ENCODE peak calls at places on chromosomes 13 and 19, in six cellular contexts. Y is activated CD8-positive, alpha-beta T cell treated with anti-CD3 and anti-CD28 coated beads, Interleukin-2, amount 10 ng/mL, durations not matched to agents 7 days and 5 days; T is ELR; M is cardiac fibroblast; V is tibial artery; K is MV-4-11. S is an unnamed sample.

GRCh38 chr13:97434417-97435296 is 688 bp downstream of the RAP2A start:
- DNase-seq in Y (peak; percentile 51), T (peak; percentile 44), M (peak; percentile 41), V (peak; percentile 81), K (no peak), S (peak; percentile 38)

GRCh38 chr19:23273594-23274412 is 23.6 kb upstream of the ZNF724 start:
- DNase-seq in Y (peak; percentile 96), T (peak; percentile 93), M (peak; percentile 88), V (peak; percentile 96), K (peak; percentile 92), S (peak; percentile 89)

GRCh38 chr19:54002495-54003315 is 11.3 kb downstream of the CACNG6 start:
- DNase-seq in Y (no peak), T (no peak), M (peak; percentile 48), V (no peak), K (no peak), S (no peak)

GRCh38 chr19:3660493-3661219 is 34.1 kb upstream of the CACTIN start:
- DNase-seq in Y (no peak), T (no peak), M (no peak), V (no peak), K (no peak), S (no peak)

GRCh38 chr19:54316746-54317107 is 3.8 kb upstream of the LILRA5 start:
- DNase-seq in Y (peak; percentile 39), T (peak; percentile 19), M (no peak), V (peak; percentile 41), K (peak; percentile 86), S (no peak)

GRCh38 chr13:101942038-101942437 is 459.8 kb downstream of the FGF14 start:
- DNase-seq in Y (no peak), T (peak; percentile 48), M (peak; percentile 61), V (no peak), K (no peak), S (peak; percentile 59)

GRCh38 chr13:52711277-52711676 is 28.3 kb downstream of the CNMD start:
- DNase-seq in Y (no peak), T (no peak), M (no peak), V (no peak), K (no peak), S (no peak)

GRCh38 chr13:110308377-110309158 is 1.5 kb downstream of the COL4A2 start:
- DNase-seq in Y (no peak), T (peak; percentile 78), M (peak; percentile 80), V (peak; percentile 78), K (no peak), S (peak; percentile 52)

GRCh38 chr13:102240110-102240509 is 161.7 kb downstream of the FGF14 start:
- DNase-seq in Y (no peak), T (no peak), M (no peak), V (no peak), K (no peak), S (no peak)

GRCh38 chr13:110138009-110138699 is 168.8 kb downstream of the COL4A1 start:
- DNase-seq in Y (peak; percentile 77), T (peak; percentile 88), M (peak; percentile 83), V (peak; percentile 88), K (peak; percentile 86), S (peak; percentile 84)

GRCh38 chr13:113874579-113875428 is 10.9 kb upstream of the GAS6 start:
- DNase-seq in Y (no peak), T (no peak), M (no peak), V (peak; percentile 62), K (no peak), S (no peak)

GRCh38 chr13:59666504-59666903 is 497.2 kb downstream of the DIAPH3 start:
- DNase-seq in Y (no peak), T (no peak), M (peak; percentile 42), V (no peak), K (peak; percentile 94), S (no peak)

GRCh38 chr13:73598021-73598712 is 536.0 kb downstream of the KLF12 start:
- DNase-seq in Y (no peak), T (peak; percentile 80), M (peak; percentile 85), V (no peak), K (no peak), S (peak; percentile 98)

GRCh38 chr19:1270168-1270853 is 1.2 kb downstream of the CIRBP start:
- DNase-seq in Y (no peak), T (no peak), M (no peak), V (no peak), K (peak; percentile 53), S (no peak)

GRCh38 chr19:46875234-46875633 is 14.4 kb downstream of the ARHGAP35 start:
- DNase-seq in Y (no peak), T (no peak), M (no peak), V (no peak), K (no peak), S (peak; percentile 59)

GRCh38 chr13:72290962-72291681 is 424.1 kb upstream of the DACH1 start:
- DNase-seq in Y (no peak), T (peak; percentile 94), M (peak; percentile 44), V (no peak), K (peak; percentile 63), S (peak; percentile 89)

GRCh38 chr19:43354305-43354627 is 780 bp downstream of the CD177 start:
- DNase-seq in Y (no peak), T (no peak), M (no peak), V (no peak), K (no peak), S (no peak)

GRCh38 chr13:25371608-25372274 is at the start of gene ATP8A2:
- DNase-seq in Y (no peak), T (no peak), M (no peak), V (no peak), K (no peak), S (no peak)

GRCh38 chr13:105168295-105168694 is 1367.2 kb downstream of the EFNB2 start:
- DNase-seq in Y (no peak), T (no peak), M (no peak), V (no peak), K (no peak), S (no peak)

GRCh38 chr19:16325161-16325527 is 518 bp downstream of the KLF2 start:
- DNase-seq in Y (peak; percentile 60), T (peak; percentile 54), M (no peak), V (peak; percentile 77), K (no peak), S (no peak)

GRCh38 chr13:97282705-97283104 is 60.6 kb downstream of the MBNL2 start:
- DNase-seq in Y (no peak), T (no peak), M (no peak), V (no peak), K (no peak), S (no peak)

GRCh38 chr19:3857449-3858003 is 11.3 kb downstream of the ZFR2 start:
- DNase-seq in Y (no peak), T (no peak), M (no peak), V (no peak), K (no peak), S (no peak)

GRCh38 chr19:50569938-50570540 is 1.8 kb upstream of the LRRC4B start:
- DNase-seq in Y (no peak), T (no peak), M (no peak), V (no peak), K (no peak), S (no peak)

GRCh38 chr19:41861098-41861768 is 1.2 kb downstream of the RPS19 start:
- DNase-seq in Y (no peak), T (no peak), M (no peak), V (no peak), K (peak; percentile 21), S (peak; percentile 13)

GRCh38 chr19:37007587-37008220 is 70.5 kb upstream of the ZNF420 start:
- DNase-seq in Y (peak; percentile 63), T (no peak), M (peak; percentile 69), V (no peak), K (no peak), S (no peak)

GRCh38 chr19:16571689-16572331 is 405 bp downstream of the SLC35E1 start:
- DNase-seq in Y (peak; percentile 65), T (peak; percentile 56), M (no peak), V (no peak), K (no peak), S (peak; percentile 51)

GRCh38 chr13:113932060-113932459 is 41.8 kb downstream of the C13orf46 start:
- DNase-seq in Y (no peak), T (no peak), M (no peak), V (no peak), K (no peak), S (no peak)

GRCh38 chr13:38880397-38880796 is 110.2 kb downstream of the STOML3 start:
- DNase-seq in Y (no peak), T (no peak), M (no peak), V (no peak), K (no peak), S (no peak)

GRCh38 chr19:29768166-29768565 is 43.6 kb upstream of the CCNE1 start:
- DNase-seq in Y (no peak), T (no peak), M (no peak), V (no peak), K (no peak), S (no peak)

GRCh38 chr19:13974073-13974472 is 21.8 kb downstream of the DCAF15 start:
- DNase-seq in Y (peak; percentile 58), T (peak; percentile 41), M (no peak), V (no peak), K (no peak), S (peak; percentile 95)

GRCh38 chr19:10979950-10980349 is 19.1 kb downstream of the SMARCA4 start:
- DNase-seq in Y (peak; percentile 47), T (no peak), M (no peak), V (no peak), K (peak; percentile 97), S (no peak)

GRCh38 chr19:40090256-40091204 is at the start of gene ZNF780A:
- DNase-seq in Y (peak; percentile 84), T (peak; percentile 72), M (peak; percentile 60), V (peak; percentile 79), K (peak; percentile 81), S (peak; percentile 52)

GRCh38 chr19:53511933-53512374 is 26.0 kb upstream of the ZNF331 start:
- DNase-seq in Y (peak; percentile 54), T (peak; percentile 67), M (peak; percentile 78), V (peak; percentile 69), K (no peak), S (peak; percentile 68)

GRCh38 chr19:41903161-41903953 is 20.4 kb downstream of the ARHGEF1 start:
- DNase-seq in Y (no peak), T (no peak), M (no peak), V (no peak), K (no peak), S (no peak)

GRCh38 chr13:95573226-95573625 is 20.7 kb downstream of the CLDN10 start:
- DNase-seq in Y (no peak), T (peak; percentile 50), M (peak; percentile 73), V (no peak), K (no peak), S (peak; percentile 89)

S was measured in epithelial cell of esophagus.